ENCODE peak calls at places on chromosomes 4 and X, in ten cellular contexts. One of them, this sample, is unnamed. For H3K27me3, the result is how much of the 10 kb centered on the place peaks cover.

GRCh38 chrX:145813081-145813480 is 4.5 kb upstream of the SLITRK2 start:
- DNase-seq in tibial artery: no peak
- DNase-seq in mammary epithelial cell: no peak
- DNase-seq in HCT116: no peak
- DNase-seq in astrocyte: no peak
- DNase-seq in thyroid gland: no peak
- DNase-seq in IMR-90: no peak
- DNase-seq in right lobe of liver: no peak
- DNase-seq in PC-9: no peak
- DNase-seq in tibial nerve: no peak
- DNase-seq in this sample: no peak

GRCh38 chrX:37378399-37378798 is 29.2 kb downstream of the PRRG1 start:
- DNase-seq in HCT116: no peak
- DNase-seq in tibial nerve: peak
- DNase-seq in IMR-90: peak
- DNase-seq in right lobe of liver: no peak
- DNase-seq in mammary epithelial cell: no peak
- DNase-seq in astrocyte: peak
- DNase-seq in PC-9: no peak
- DNase-seq in tibial artery: no peak
- DNase-seq in thyroid gland: no peak
- DNase-seq in this sample: no peak

GRCh38 chrX:148771440-148771839 is 271.0 kb downstream of the AFF2 start:
- DNase-seq in IMR-90: no peak
- DNase-seq in PC-9: no peak
- DNase-seq in thyroid gland: no peak
- DNase-seq in mammary epithelial cell: peak
- DNase-seq in astrocyte: no peak
- DNase-seq in tibial artery: no peak
- DNase-seq in tibial nerve: no peak
- DNase-seq in right lobe of liver: no peak
- DNase-seq in HCT116: no peak
- DNase-seq in this sample: no peak

GRCh38 chrX:54419559-54420302 is 20.5 kb upstream of the TSR2 start:
- DNase-seq in HCT116: no peak
- DNase-seq in tibial artery: no peak
- DNase-seq in right lobe of liver: peak
- DNase-seq in thyroid gland: no peak
- DNase-seq in mammary epithelial cell: no peak
- DNase-seq in PC-9: no peak
- DNase-seq in IMR-90: no peak
- DNase-seq in astrocyte: no peak
- DNase-seq in tibial nerve: no peak
- DNase-seq in this sample: no peak

GRCh38 chr4:106670911-106671310 is 302.3 kb upstream of the GIMD1 start:
- DNase-seq in HCT116: no peak
- DNase-seq in mammary epithelial cell: no peak
- DNase-seq in right lobe of liver: no peak
- DNase-seq in astrocyte: no peak
- DNase-seq in thyroid gland: no peak
- DNase-seq in PC-9: no peak
- DNase-seq in tibial nerve: no peak
- DNase-seq in tibial artery: no peak
- DNase-seq in IMR-90: no peak
- DNase-seq in this sample: no peak

GRCh38 chr4:145494666-145495065 is 13.0 kb downstream of the SMAD1 start:
- DNase-seq in IMR-90: no peak
- DNase-seq in tibial artery: no peak
- DNase-seq in astrocyte: no peak
- DNase-seq in HCT116: no peak
- DNase-seq in tibial nerve: no peak
- DNase-seq in thyroid gland: no peak
- DNase-seq in PC-9: no peak
- DNase-seq in right lobe of liver: no peak
- DNase-seq in mammary epithelial cell: no peak
- DNase-seq in this sample: no peak

GRCh38 chr4:56622176-56622575 is 58.9 kb downstream of the HOPX start:
- DNase-seq in IMR-90: no peak
- DNase-seq in astrocyte: no peak
- DNase-seq in tibial nerve: no peak
- DNase-seq in thyroid gland: no peak
- DNase-seq in tibial artery: no peak
- DNase-seq in mammary epithelial cell: peak
- DNase-seq in right lobe of liver: no peak
- DNase-seq in PC-9: no peak
- DNase-seq in HCT116: no peak
- DNase-seq in this sample: no peak

GRCh38 chrX:23765449-23765848 is 17.5 kb upstream of the SAT1 start:
- DNase-seq in right lobe of liver: no peak
- DNase-seq in tibial artery: no peak
- DNase-seq in PC-9: no peak
- DNase-seq in IMR-90: peak
- DNase-seq in tibial nerve: no peak
- DNase-seq in astrocyte: no peak
- DNase-seq in thyroid gland: no peak
- DNase-seq in HCT116: no peak
- DNase-seq in mammary epithelial cell: peak
- DNase-seq in this sample: no peak

GRCh38 chrX:109281478-109282275 is 200.2 kb downstream of the GUCY2F start:
- DNase-seq in tibial nerve: no peak
- DNase-seq in IMR-90: no peak
- DNase-seq in PC-9: no peak
- DNase-seq in thyroid gland: no peak
- DNase-seq in right lobe of liver: no peak
- DNase-seq in mammary epithelial cell: peak
- DNase-seq in astrocyte: peak
- DNase-seq in tibial artery: no peak
- DNase-seq in HCT116: no peak
- DNase-seq in this sample: peak

GRCh38 chr4:159487284-159487747 is 384.4 kb downstream of the RAPGEF2 start:
- DNase-seq in mammary epithelial cell: peak
- DNase-seq in tibial artery: no peak
- DNase-seq in HCT116: peak
- DNase-seq in thyroid gland: peak
- DNase-seq in right lobe of liver: peak
- DNase-seq in tibial nerve: peak
- DNase-seq in IMR-90: peak
- DNase-seq in PC-9: peak
- DNase-seq in astrocyte: peak
- DNase-seq in this sample: peak
- TF ChIP-seq CTCF in mammary epithelial cell: peak
- TF ChIP-seq CTCF in tibial artery: peak
- TF ChIP-seq CTCF in HCT116: peak
- TF ChIP-seq CTCF in thyroid gland: peak
- TF ChIP-seq CTCF in right lobe of liver: peak
- TF ChIP-seq CTCF in tibial nerve: peak
- TF ChIP-seq CTCF in IMR-90: peak
- TF ChIP-seq CTCF in PC-9: peak
- TF ChIP-seq CTCF in astrocyte: peak
- TF ChIP-seq CTCF in this sample: peak

GRCh38 chr4:140061883-140062282 is 92.1 kb downstream of the MAML3 start:
- DNase-seq in HCT116: no peak
- DNase-seq in astrocyte: no peak
- DNase-seq in tibial nerve: no peak
- DNase-seq in PC-9: no peak
- DNase-seq in mammary epithelial cell: peak
- DNase-seq in right lobe of liver: no peak
- DNase-seq in IMR-90: no peak
- DNase-seq in tibial artery: no peak
- DNase-seq in thyroid gland: no peak
- DNase-seq in this sample: no peak
- H3K27me3 ChIP-seq in HCT116: under half
- H3K27me3 ChIP-seq in astrocyte: under half
- H3K27me3 ChIP-seq in tibial nerve: under half
- H3K27me3 ChIP-seq in PC-9: under half
- H3K27me3 ChIP-seq in mammary epithelial cell: under half
- H3K27me3 ChIP-seq in right lobe of liver: under half
- H3K27me3 ChIP-seq in IMR-90: under half
- H3K27me3 ChIP-seq in tibial artery: under half
- H3K27me3 ChIP-seq in thyroid gland: under half
- H3K27me3 ChIP-seq in this sample: under half

GRCh38 chr4:184745747-184746531 is 12.0 kb upstream of the CENPU start:
- DNase-seq in tibial nerve: peak
- DNase-seq in astrocyte: peak
- DNase-seq in right lobe of liver: no peak
- DNase-seq in PC-9: peak
- DNase-seq in HCT116: peak
- DNase-seq in IMR-90: peak
- DNase-seq in tibial artery: peak
- DNase-seq in mammary epithelial cell: peak
- DNase-seq in thyroid gland: peak
- DNase-seq in this sample: peak

GRCh38 chr4:184750926-184751584 is 17.2 kb upstream of the CENPU start:
- DNase-seq in tibial artery: no peak
- DNase-seq in thyroid gland: no peak
- DNase-seq in PC-9: no peak
- DNase-seq in astrocyte: peak
- DNase-seq in right lobe of liver: no peak
- DNase-seq in HCT116: no peak
- DNase-seq in mammary epithelial cell: no peak
- DNase-seq in tibial nerve: no peak
- DNase-seq in IMR-90: no peak
- DNase-seq in this sample: no peak

GRCh38 chr4:184746532-184746870 is 12.6 kb upstream of the CENPU start:
- DNase-seq in tibial artery: peak
- DNase-seq in PC-9: peak
- DNase-seq in IMR-90: peak
- DNase-seq in astrocyte: peak
- DNase-seq in mammary epithelial cell: peak
- DNase-seq in right lobe of liver: no peak
- DNase-seq in HCT116: no peak
- DNase-seq in tibial nerve: peak
- DNase-seq in thyroid gland: peak
- DNase-seq in this sample: peak

GRCh38 chr4:184747034-184747830 is 13.3 kb upstream of the CENPU start:
- DNase-seq in HCT116: no peak
- DNase-seq in IMR-90: no peak
- DNase-seq in thyroid gland: peak
- DNase-seq in tibial artery: no peak
- DNase-seq in right lobe of liver: peak
- DNase-seq in tibial nerve: peak
- DNase-seq in mammary epithelial cell: peak
- DNase-seq in astrocyte: no peak
- DNase-seq in PC-9: peak
- DNase-seq in this sample: no peak

GRCh38 chr4:184748251-184748652 is 14.4 kb upstream of the CENPU start:
- DNase-seq in tibial artery: peak
- DNase-seq in right lobe of liver: no peak
- DNase-seq in IMR-90: no peak
- DNase-seq in mammary epithelial cell: peak
- DNase-seq in tibial nerve: no peak
- DNase-seq in HCT116: no peak
- DNase-seq in astrocyte: no peak
- DNase-seq in PC-9: peak
- DNase-seq in thyroid gland: peak
- DNase-seq in this sample: no peak
- H3K4me3 ChIP-seq in tibial artery: no peak
- H3K4me3 ChIP-seq in right lobe of liver: no peak
- H3K4me3 ChIP-seq in IMR-90: no peak
- H3K4me3 ChIP-seq in mammary epithelial cell: no peak
- H3K4me3 ChIP-seq in tibial nerve: no peak
- H3K4me3 ChIP-seq in HCT116: no peak
- H3K4me3 ChIP-seq in astrocyte: no peak
- H3K4me3 ChIP-seq in PC-9: no peak
- H3K4me3 ChIP-seq in thyroid gland: no peak
- H3K4me3 ChIP-seq in this sample: no peak

DNA sequence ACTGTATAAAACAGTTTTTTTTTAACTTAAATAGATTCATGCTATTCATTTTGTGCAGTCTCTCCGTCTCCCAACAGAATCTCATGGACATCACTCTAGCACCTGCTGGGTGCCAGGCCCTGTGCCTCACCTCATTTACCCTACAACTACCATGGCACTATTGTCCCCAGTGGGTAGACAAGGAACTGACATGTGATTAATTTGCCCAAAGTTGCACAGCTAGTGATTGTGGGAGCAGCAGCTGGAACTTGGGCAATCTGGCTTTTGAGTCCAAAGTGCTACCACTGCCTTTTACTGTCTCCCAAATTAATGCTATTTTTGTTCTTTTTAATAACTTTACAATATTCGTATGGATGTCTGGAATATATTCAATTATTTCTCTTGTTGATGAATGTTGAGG is 11.2 kb upstream of the PGRMC2 start:
- DNase-seq in tibial nerve: no peak
- DNase-seq in right lobe of liver: peak
- DNase-seq in astrocyte: no peak
- DNase-seq in mammary epithelial cell: no peak
- DNase-seq in IMR-90: no peak
- DNase-seq in HCT116: no peak
- DNase-seq in PC-9: no peak
- DNase-seq in thyroid gland: no peak
- DNase-seq in tibial artery: no peak
- DNase-seq in this sample: no peak
- TF ChIP-seq CTCF in tibial nerve: no peak
- TF ChIP-seq CTCF in right lobe of liver: peak
- TF ChIP-seq CTCF in astrocyte: no peak
- TF ChIP-seq CTCF in mammary epithelial cell: no peak
- TF ChIP-seq CTCF in IMR-90: no peak
- TF ChIP-seq CTCF in HCT116: peak
- TF ChIP-seq CTCF in PC-9: no peak
- TF ChIP-seq CTCF in thyroid gland: no peak
- TF ChIP-seq CTCF in tibial artery: no peak
- TF ChIP-seq CTCF in this sample: no peak

GRCh38 chr4:54099287-54099958 is 540 bp upstream of the GSX2 start:
- DNase-seq in mammary epithelial cell: no peak
- DNase-seq in astrocyte: peak
- DNase-seq in thyroid gland: no peak
- DNase-seq in IMR-90: no peak
- DNase-seq in tibial artery: no peak
- DNase-seq in tibial nerve: no peak
- DNase-seq in right lobe of liver: peak
- DNase-seq in PC-9: no peak
- DNase-seq in HCT116: no peak
- DNase-seq in this sample: no peak
- H3K27me3 ChIP-seq in mammary epithelial cell: under half
- H3K27me3 ChIP-seq in astrocyte: half or more
- H3K27me3 ChIP-seq in thyroid gland: half or more
- H3K27me3 ChIP-seq in IMR-90: half or more
- H3K27me3 ChIP-seq in tibial artery: under half
- H3K27me3 ChIP-seq in tibial nerve: under half
- H3K27me3 ChIP-seq in right lobe of liver: under half
- H3K27me3 ChIP-seq in PC-9: under half
- H3K27me3 ChIP-seq in HCT116: under half
- H3K27me3 ChIP-seq in this sample: half or more

This sample was measured in brain microvascular endothelial cell.